ENCODE peak calls at places on chromosomes 12 and 14, in six cellular contexts. S is fibroblast of pulmonary artery, O is HFFc6, M is tibial nerve, X is lung, Q is Calu3. T is an unnamed sample.

GRCh38 chr14:50432131-50432530 is 35.5 kb upstream of the CDKL1 start:
- DNase-seq in O (no peak), Q (no peak), S (no peak), X (no peak), M (no peak), T (no peak)

GRCh38 chr12:13698001-13698400 is 283.4 kb downstream of the GRIN2B start:
- DNase-seq in S (no peak), X (no peak), Q (no peak), M (no peak), O (no peak), T (no peak)

GRCh38 chr14:88872976-88873375 is 48.5 kb downstream of the TTC8 start:
- DNase-seq in M (no peak), X (no peak), O (no peak), Q (no peak), S (no peak), T (no peak)

GRCh38 chr12:92077530-92077929 is 68.1 kb downstream of the BTG1 start:
- DNase-seq in O (no peak), S (no peak), Q (no peak), M (no peak), X (no peak), T (no peak)

GRCh38 chr12:110698171-110698902 is 9.4 kb upstream of the HVCN1 start:
- DNase-seq in O (peak), X (peak), Q (peak), S (peak), M (peak), T (peak)

GRCh38 chr14:22849212-22849819 is 12.9 kb downstream of the MMP14 start:
- DNase-seq in M (peak), S (peak), O (no peak), X (no peak), Q (no peak), T (no peak)

GRCh38 chr12:121452356-121453021 is 52.6 kb downstream of the RNF34 start:
- DNase-seq in M (no peak), X (no peak), Q (no peak), O (no peak), S (no peak), T (peak)

GRCh38 chr12:53380797-53381738 is 1.1 kb downstream of the SP1 start:
- DNase-seq in S (peak), Q (no peak), X (no peak), O (peak), M (no peak), T (no peak)

GRCh38 chr12:66662729-66663128 is 16.1 kb downstream of the GRIP1 start:
- DNase-seq in X (no peak), O (no peak), M (no peak), S (peak), Q (no peak), T (no peak)

GRCh38 chr12:64236549-64236948 is 14.5 kb upstream of the KICS2 start:
- DNase-seq in X (no peak), S (peak), Q (no peak), M (no peak), O (no peak), T (peak)

GRCh38 chr14:26960049-26960688 is 362.3 kb upstream of the NOVA1 start:
- DNase-seq in S (no peak), X (no peak), O (no peak), Q (no peak), M (no peak), T (no peak)

GRCh38 chr14:89176090-89176757 is 240.8 kb downstream of the FOXN3 start:
- DNase-seq in S (no peak), O (no peak), M (no peak), X (no peak), Q (no peak), T (no peak)

GRCh38 chr12:11561416-11561815 is 88.1 kb upstream of the ETV6 start:
- DNase-seq in O (peak), S (no peak), Q (no peak), X (no peak), M (no peak), T (no peak)

GRCh38 chr12:52924764-52925716 is 20.2 kb upstream of the KRT8 start:
- DNase-seq in O (peak), S (peak), Q (peak), M (no peak), X (no peak), T (peak)

GRCh38 chr12:95473440-95473946 is 459 bp upstream of the METAP2 start:
- DNase-seq in S (peak), Q (peak), M (peak), O (peak), X (peak), T (peak)

GRCh38 chr14:85572021-85572420 is 42.1 kb downstream of the FLRT2 start:
- DNase-seq in M (no peak), Q (no peak), S (no peak), O (no peak), X (no peak), T (no peak)

DNA sequence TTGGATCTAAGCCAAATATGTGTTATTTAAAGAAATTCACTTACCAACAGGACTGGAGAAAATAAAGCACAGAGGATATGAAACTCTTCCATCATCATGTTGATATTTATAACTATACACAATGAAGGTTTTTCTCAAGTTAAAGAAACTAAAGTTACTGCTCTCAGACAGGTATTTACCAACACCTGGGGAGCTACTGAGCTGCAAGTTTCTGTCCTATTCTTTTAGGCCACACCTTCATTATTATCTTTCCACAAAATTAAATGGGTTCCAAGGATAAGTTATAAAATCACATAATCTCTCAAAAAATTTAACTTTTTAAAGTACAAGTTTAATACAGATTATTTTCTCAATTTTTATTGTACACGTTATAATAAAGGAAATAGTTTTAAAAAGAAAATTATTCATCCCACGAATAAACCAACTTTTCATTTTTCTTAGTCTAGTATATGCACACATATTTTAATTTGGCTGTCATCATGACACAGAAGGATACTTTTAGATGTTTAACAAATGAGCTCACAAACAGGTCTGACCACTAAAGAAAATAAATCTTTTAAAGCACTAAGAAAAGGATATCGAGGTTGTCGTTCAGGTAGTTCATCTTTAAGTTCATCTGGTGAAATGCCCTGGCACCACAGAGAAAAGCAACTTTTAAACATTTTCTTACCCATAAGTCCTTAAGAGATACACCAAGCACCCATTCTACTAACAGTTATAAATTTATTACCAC is 7.8 kb downstream of the GMFB start:
- DNase-seq in X (no peak), Q (no peak), O (no peak), S (no peak), M (no peak), T (no peak)
- TF ChIP-seq CTCF in X (no peak), Q (no peak), O (no peak), S (no peak), M (no peak), T (no peak)

GRCh38 chr14:44962573-44963528 is 861 bp downstream of the TOGARAM1 start:
- DNase-seq in O (peak), X (peak), M (no peak), S (peak), Q (peak), T (peak)
- TF ChIP-seq CTCF in O (peak), X (no peak), M (no peak), S (no peak), Q (no peak), T (no peak)

GRCh38 chr12:101235686-101236085 is 25.6 kb upstream of the SLC5A8 start:
- DNase-seq in X (no peak), Q (no peak), O (no peak), S (no peak), M (no peak), T (no peak)

GRCh38 chr12:101231626-101232025 is 21.6 kb upstream of the SLC5A8 start:
- DNase-seq in S (no peak), X (no peak), M (no peak), O (no peak), Q (no peak), T (no peak)

GRCh38 chr12:101229841-101230241 is 19.8 kb upstream of the SLC5A8 start:
- DNase-seq in X (peak), S (no peak), O (no peak), Q (no peak), M (no peak), T (no peak)

DNA sequence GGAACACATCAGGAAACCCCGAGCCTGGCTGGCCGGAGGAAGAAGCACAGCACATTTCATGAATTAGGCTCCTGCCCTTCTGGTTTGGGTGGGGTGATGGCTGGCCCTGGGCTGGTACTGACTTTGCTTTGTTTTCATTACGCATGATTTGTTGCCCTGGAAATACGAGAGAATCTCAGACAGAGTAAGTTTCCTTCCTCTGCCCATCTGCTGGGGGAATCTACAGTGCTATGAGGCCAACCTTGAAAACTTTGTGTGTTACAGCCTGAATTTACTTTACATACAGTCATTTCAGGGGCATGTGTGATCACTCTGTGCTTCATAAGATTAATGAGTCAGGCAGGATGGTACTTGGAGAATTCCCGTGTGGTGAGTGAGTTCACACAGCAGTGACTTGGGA is 20.5 kb upstream of the SLC5A8 start:
- DNase-seq in S (peak), O (peak), Q (no peak), M (no peak), X (no peak), T (no peak)
- TF ChIP-seq CTCF in S (no peak), O (no peak), Q (no peak), M (no peak), X (no peak), T (no peak)

DNA sequence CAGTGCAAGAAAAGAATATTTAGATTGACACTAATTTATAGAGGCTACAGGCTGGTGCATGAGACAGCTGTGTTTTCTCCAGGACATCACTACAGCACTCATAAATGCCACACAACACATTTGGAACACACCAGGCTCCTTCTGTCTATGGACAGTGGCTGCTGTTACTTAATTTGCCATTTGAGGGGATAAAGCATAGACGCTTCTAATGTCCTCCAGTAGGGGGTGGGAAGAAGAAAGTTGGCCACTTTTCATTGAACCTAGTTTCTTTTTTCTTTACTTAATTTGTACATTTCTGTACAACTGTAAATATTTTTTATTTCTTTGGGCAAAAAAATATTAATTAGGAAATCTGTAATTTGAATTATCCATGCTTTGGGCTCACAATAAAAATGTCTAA is 12.4 kb upstream of the RTN1 start:
- DNase-seq in S (peak), M (no peak), X (no peak), O (no peak), Q (no peak), T (no peak)
- TF ChIP-seq CTCF in S (peak), M (no peak), X (no peak), O (peak), Q (peak), T (peak)